ENCODE peak calls at places on chromosomes 16 and 17, in eight cellular contexts. N is heart left ventricle; P is left ventricle myocardium inferior; I is PC-3; Z is stomach; C is lung; W is CD4-positive, alpha-beta memory T cell; S is endothelial cell of umbilical vein. X is an unnamed sample.

GRCh38 chr17:35918665-35919064 is 11.9 kb downstream of the RDM1 start:
- DNase-seq in W (no peak), I (no peak), Z (no peak), C (no peak), S (peak; percentile 57), P (no peak), N (no peak), X (no peak)

GRCh38 chr16:49491736-49492089 is 118.1 kb downstream of the C16orf78 start:
- DNase-seq in C (no peak), N (peak; percentile 53), S (peak; percentile 20), I (peak; percentile 20), W (no peak), P (peak; percentile 36), Z (no peak), X (no peak)

GRCh38 chr17:7844292-7845154 is 10.3 kb upstream of the TMEM88 start:
- DNase-seq in P (peak; percentile 88), I (peak; percentile 88), C (peak; percentile 93), S (peak; percentile 92), Z (peak; percentile 92), W (peak; percentile 83), N (peak; percentile 94), X (peak; percentile 91)

GRCh38 chr17:45431531-45432404 is 902 bp downstream of the ARHGAP27 start:
- DNase-seq in Z (peak; percentile 85), S (peak; percentile 54), P (peak; percentile 56), W (peak; percentile 57), N (peak; percentile 64), C (peak; percentile 91), I (peak; percentile 97), X (peak; percentile 61)

GRCh38 chr16:3963203-3963602 is 82.7 kb upstream of the CREBBP start:
- DNase-seq in P (no peak), I (no peak), N (no peak), Z (no peak), S (no peak), C (no peak), W (peak; percentile 65), X (no peak)

GRCh38 chr17:40323731-40324650 is 15.0 kb downstream of the RARA start:
- DNase-seq in C (peak; percentile 68), I (peak; percentile 35), N (peak; percentile 87), Z (no peak), S (peak; percentile 79), W (peak; percentile 77), P (peak; percentile 73), X (peak; percentile 79)

GRCh38 chr16:9408297-9408696 is 316.9 kb downstream of the HAPSTR1 start:
- DNase-seq in N (no peak), W (no peak), Z (no peak), I (no peak), C (no peak), S (no peak), P (no peak), X (no peak)

GRCh38 chr17:40110457-40110856 is 10.1 kb upstream of the NR1D1 start:
- DNase-seq in S (peak; percentile 26), W (no peak), N (no peak), C (no peak), P (no peak), Z (no peak), I (no peak), X (no peak)

GRCh38 chr17:82330322-82331239 is 3.0 kb downstream of the SECTM1 start:
- DNase-seq in I (peak; percentile 63), P (no peak), W (no peak), S (peak; percentile 23), Z (no peak), C (no peak), N (no peak), X (peak; percentile 81)

GRCh38 chr16:8887952-8888560 is 5.9 kb downstream of the LITAFD start:
- DNase-seq in P (peak; percentile 85), C (no peak), Z (peak; percentile 48), I (peak; percentile 52), S (no peak), N (peak; percentile 64), W (no peak), X (peak; percentile 66)

GRCh38 chr16:89023621-89024511 is 46.9 kb upstream of the CBFA2T3 start:
- DNase-seq in S (no peak), C (no peak), I (no peak), N (no peak), P (peak; percentile 2), Z (no peak), W (no peak), X (no peak)

GRCh38 chr16:9706217-9706616 is 476.0 kb downstream of the GRIN2A start:
- DNase-seq in N (no peak), W (no peak), C (no peak), Z (no peak), S (no peak), P (no peak), I (no peak), X (no peak)

GRCh38 chr16:16096858-16097213 is 126.5 kb downstream of the ABCC6 start:
- DNase-seq in S (no peak), W (no peak), Z (no peak), I (no peak), N (no peak), P (no peak), C (no peak), X (no peak)

GRCh38 chr17:7850970-7851437 is 3.9 kb upstream of the TMEM88 start:
- DNase-seq in I (no peak), P (no peak), N (no peak), W (no peak), Z (no peak), S (no peak), C (no peak), X (no peak)

GRCh38 chr16:71448274-71448866 is 6.5 kb upstream of the TLE7 start:
- DNase-seq in N (no peak), P (no peak), S (no peak), Z (no peak), I (no peak), C (no peak), W (no peak), X (no peak)
- H3K9me3 ChIP-seq in N (peaks cover 74% of the 10 kb centered on the region), P (peaks cover 100% of the 10 kb centered on the region), S (peaks cover 17% of the 10 kb centered on the region), Z (peaks cover 59% of the 10 kb centered on the region), I (peaks cover 34% of the 10 kb centered on the region), C (peaks cover 44% of the 10 kb centered on the region), W (peaks cover 13% of the 10 kb centered on the region), X (peaks cover 58% of the 10 kb centered on the region)

DNA sequence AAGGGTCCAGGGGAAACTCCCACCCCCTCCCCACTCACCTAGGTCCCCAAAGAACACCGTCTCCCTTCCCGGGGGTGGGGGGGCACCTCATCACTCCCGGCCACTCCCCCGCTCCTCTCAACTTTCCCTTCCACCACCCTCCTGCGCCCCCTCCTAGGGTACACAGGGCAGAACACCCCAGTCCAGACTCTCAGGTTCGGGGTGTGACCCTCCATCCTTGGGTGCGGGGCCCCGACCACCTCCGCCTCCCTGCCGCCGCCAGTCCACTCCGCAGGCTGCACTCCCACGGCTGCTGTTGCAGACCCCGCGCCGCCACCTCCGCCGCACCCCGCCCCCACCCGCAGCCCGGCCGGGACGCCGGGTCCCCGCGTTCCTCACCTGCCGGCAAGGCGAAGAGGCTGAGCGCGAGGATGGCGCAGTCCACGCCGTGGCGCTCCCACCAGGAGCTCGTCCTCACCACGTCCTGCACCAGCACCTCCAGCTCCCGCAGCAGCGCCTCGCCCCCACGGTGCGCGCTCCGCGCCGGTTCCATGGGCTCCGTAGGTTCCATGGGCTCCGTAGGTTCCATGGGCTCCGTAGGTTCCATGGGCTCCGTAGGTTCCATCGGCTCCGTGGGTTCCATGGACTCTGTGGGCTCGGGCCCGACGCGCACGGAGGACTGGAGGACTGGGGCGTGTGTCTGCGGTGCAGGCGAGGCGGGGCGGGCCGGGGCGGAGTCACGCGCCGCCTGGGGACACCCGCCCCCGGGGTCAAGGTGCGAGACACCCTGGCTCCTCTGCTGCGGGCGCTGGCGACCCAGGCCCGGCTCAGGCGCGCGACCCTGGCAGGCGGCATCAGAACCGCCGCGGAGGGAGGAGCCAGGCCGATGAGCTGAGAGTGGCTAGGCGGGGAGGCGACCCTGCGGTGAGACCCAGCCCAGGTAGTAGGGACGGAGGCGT is at the start of gene FADS6:
- DNase-seq in S (no peak), C (no peak), I (no peak), N (no peak), W (peak; percentile 6), Z (no peak), P (no peak), X (no peak)
- H3K4me3 ChIP-seq in S (no peak within 1 kb of the TSS), C (no peak within 1 kb of the TSS), I (no peak within 1 kb of the TSS), N (peak within 1 kb of the TSS; percentile 13), W (peak within 1 kb of the TSS; percentile 19), Z (peak within 1 kb of the TSS; percentile 36), P (peak within 1 kb of the TSS; percentile 60), X (no peak within 1 kb of the TSS)

GRCh38 chr17:10060526-10060925 is 137.9 kb downstream of the GAS7 start:
- DNase-seq in C (no peak), W (no peak), Z (no peak), P (no peak), S (no peak), I (no peak), N (no peak), X (no peak)
- H3K4me1 ChIP-seq in C (peaks cover 6% of the 10 kb centered on the region), W (no peaks in the 10 kb centered on the region), Z (peaks cover 37% of the 10 kb centered on the region), P (peaks cover 57% of the 10 kb centered on the region), S (no peaks in the 10 kb centered on the region), I (no peaks in the 10 kb centered on the region), N (peaks cover 32% of the 10 kb centered on the region), X (no peaks in the 10 kb centered on the region)

DNA sequence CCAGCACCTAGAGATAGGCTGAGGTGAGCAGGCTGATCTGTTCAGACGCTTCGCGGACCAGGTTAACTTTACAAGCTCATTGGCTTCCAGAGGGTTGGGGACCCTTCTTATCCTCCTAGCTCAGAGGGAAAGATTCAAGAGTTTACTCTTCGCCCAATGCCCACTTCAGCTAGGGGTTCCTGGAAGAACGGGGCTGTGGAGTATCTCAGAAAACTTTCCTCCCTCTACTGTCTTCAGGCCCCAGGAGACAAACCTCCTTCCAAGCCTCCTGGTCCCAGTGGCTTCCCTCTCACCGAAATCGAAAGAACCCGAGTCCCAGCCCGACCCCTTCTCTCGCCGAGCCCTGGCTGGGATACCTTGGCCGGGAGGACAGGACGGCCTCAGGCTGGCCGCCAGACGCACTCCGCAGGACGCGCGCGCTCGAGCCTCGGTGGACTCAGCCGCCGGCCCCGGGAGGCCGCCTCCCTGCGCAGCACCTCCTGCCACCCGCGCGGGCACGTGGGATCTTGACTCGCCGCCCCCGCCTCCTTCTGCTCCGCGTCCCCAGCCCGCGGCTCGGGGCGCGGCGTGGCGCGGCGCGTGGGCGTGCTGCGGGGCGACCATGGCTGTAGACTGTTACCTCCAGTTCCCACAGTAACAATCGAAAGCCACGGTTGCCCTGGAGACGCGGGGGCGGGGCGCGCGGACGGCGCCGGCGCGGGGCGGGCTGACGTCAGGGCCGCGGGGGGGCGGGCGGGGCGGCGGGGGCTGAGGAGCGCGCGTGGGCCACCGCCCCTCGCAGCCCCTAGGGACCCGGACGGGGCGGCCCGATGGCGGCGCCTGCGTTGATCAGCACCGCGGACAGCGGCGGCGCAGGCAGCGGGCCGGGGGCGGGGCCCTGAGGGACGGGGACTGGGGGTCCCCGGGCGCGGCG is 5.3 kb upstream of the HIC1 start:
- DNase-seq in I (peak; percentile 61), P (peak; percentile 90), W (peak; percentile 92), C (peak; percentile 89), S (peak; percentile 78), Z (peak; percentile 89), N (peak; percentile 90), X (peak; percentile 63)
- H3K9me3 ChIP-seq in I (no peaks in the 10 kb centered on the region), P (no peaks in the 10 kb centered on the region), W (no peaks in the 10 kb centered on the region), C (no peaks in the 10 kb centered on the region), S (no peaks in the 10 kb centered on the region), Z (no peaks in the 10 kb centered on the region), N (no peaks in the 10 kb centered on the region), X (peaks cover 2% of the 10 kb centered on the region)

X was measured in SJSA1.